ENCODE peak calls at places on chromosomes 2 and 18, in seven cellular contexts. W is T-helper 17 cell; O is breast epithelium; S is posterior cingulate gyrus; V is naive thymus-derived CD8-positive, alpha-beta T cell; E is cardiac muscle cell; K is cardiac fibroblast. G is an unnamed sample.

GRCh38 chr18:78766651-78767533 is 212.7 kb upstream of the SALL3 start:
- DNase-seq in K (no peak), V (no peak), S (no peak), E (no peak), O (no peak), W (no peak), G (no peak)

GRCh38 chr2:152347076-152347475 is 12.1 kb downstream of the FMNL2 start:
- DNase-seq in V (no peak), S (no peak), O (no peak), E (no peak), W (no peak), K (peak), G (peak)

GRCh38 chr2:240392948-240393830 is 42.3 kb upstream of the GPC1 start:
- DNase-seq in E (no peak), V (no peak), K (no peak), O (peak), S (no peak), W (no peak), G (no peak)

GRCh38 chr2:238527565-238527964 is 100.8 kb downstream of the ASB1 start:
- DNase-seq in V (no peak), E (no peak), K (peak), S (no peak), W (no peak), O (no peak), G (peak)

GRCh38 chr2:29834036-29834540 is 87.3 kb downstream of the ALK start:
- DNase-seq in O (no peak), E (no peak), K (no peak), W (no peak), S (no peak), V (no peak), G (no peak)

GRCh38 chr2:216445489-216445888 is 33.2 kb downstream of the SMARCAL1 start:
- DNase-seq in V (no peak), K (peak), S (no peak), W (no peak), E (no peak), O (no peak), G (no peak)

GRCh38 chr2:219332542-219332941 is at the start of gene RESP18:
- DNase-seq in O (no peak), S (no peak), E (no peak), K (no peak), W (no peak), V (no peak), G (no peak)

GRCh38 chr2:160267022-160267421 is 67.0 kb upstream of the ITGB6 start:
- DNase-seq in W (no peak), E (no peak), K (no peak), S (no peak), V (no peak), O (no peak), G (no peak)

GRCh38 chr2:128376241-128377041 is 57.8 kb upstream of the HS6ST1 start:
- DNase-seq in W (no peak), K (no peak), S (no peak), O (peak), V (no peak), E (no peak), G (no peak)